ENCODE peak calls at places on chromosomes 6 and 20, in ten cellular contexts. W is CD4-positive, alpha-beta T cell; U is tibial nerve; Z is psoas muscle; Y is CD4-positive, alpha-beta memory T cell; Q is ascending aorta; N is Peyer's patch; J is ovary; T is testis; A is astrocyte. B is an unnamed sample. For H3K27me3, the result is how much of the 10 kb centered on the place peaks cover.

GRCh38 chr20:19269737-19270325 is 57.4 kb downstream of the SLC24A3 start:
- DNase-seq in U (no peak), T (no peak), Z (no peak), Y (no peak), J (no peak), A (peak), W (no peak), N (no peak), Q (no peak), B (no peak)

GRCh38 chr6:47690791-47691190 is 7.6 kb upstream of the ADGRF4 start:
- DNase-seq in Q (no peak), Z (no peak), A (no peak), T (no peak), U (no peak), W (no peak), J (no peak), N (no peak), Y (no peak), B (no peak)

GRCh38 chr6:87444362-87444761 is 28.4 kb upstream of the SLC35A1 start:
- DNase-seq in T (no peak), N (no peak), W (no peak), Z (no peak), J (no peak), A (no peak), Q (no peak), U (no peak), Y (no peak), B (no peak)

GRCh38 chr6:16551466-16551865 is 209.8 kb downstream of the ATXN1 start:
- DNase-seq in Z (no peak), Q (no peak), Y (no peak), A (no peak), J (no peak), U (no peak), T (no peak), N (no peak), W (no peak), B (no peak)

GRCh38 chr6:165515963-165516624 is 146.9 kb downstream of the PDE10A start:
- DNase-seq in Z (no peak), T (no peak), A (peak), U (no peak), J (no peak), W (no peak), Y (no peak), N (no peak), Q (no peak), B (no peak)

GRCh38 chr6:145148392-145149175 is 586.7 kb downstream of the EPM2A start:
- DNase-seq in Q (no peak), W (no peak), N (no peak), A (peak), U (no peak), Z (peak), T (no peak), Y (no peak), J (no peak), B (peak)

GRCh38 chr6:6629416-6629815 is 40.9 kb downstream of the LY86 start:
- DNase-seq in W (no peak), U (no peak), Q (no peak), J (no peak), Z (no peak), T (no peak), A (no peak), N (no peak), Y (no peak), B (no peak)

GRCh38 chr6:14055541-14055940 is 62.0 kb upstream of the CD83 start:
- DNase-seq in U (no peak), Y (no peak), J (no peak), W (no peak), Q (no peak), T (no peak), Z (no peak), A (no peak), N (no peak), B (no peak)

GRCh38 chr20:33079267-33079666 is at the start of gene BPIFB4:
- DNase-seq in U (no peak), Z (no peak), T (no peak), Y (no peak), W (no peak), J (no peak), N (no peak), A (peak), Q (no peak), B (no peak)

GRCh38 chr6:158046201-158047119 is 64.8 kb downstream of the SYNJ2 start:
- DNase-seq in T (no peak), Q (no peak), U (no peak), W (no peak), Y (no peak), Z (no peak), N (no peak), J (no peak), A (no peak), B (no peak)

GRCh38 chr6:137697267-137697938 is 169.7 kb upstream of the TNFAIP3 start:
- DNase-seq in N (no peak), Y (no peak), U (no peak), J (no peak), T (no peak), Q (no peak), W (no peak), A (peak), Z (no peak), B (peak)

GRCh38 chr20:10708342-10709185 is 34.8 kb upstream of the JAG1 start:
- DNase-seq in Q (no peak), J (no peak), N (no peak), A (peak), U (no peak), Z (no peak), Y (no peak), T (no peak), W (no peak), B (no peak)

GRCh38 chr6:35474978-35475570 is 6.9 kb downstream of the RPL10A start:
- DNase-seq in T (no peak), W (no peak), Q (no peak), U (no peak), Y (no peak), Z (no peak), N (no peak), A (no peak), J (no peak), B (no peak)

GRCh38 chr20:49766979-49767419 is 45.6 kb upstream of the SLC9A8 start:
- DNase-seq in Y (no peak), U (no peak), Z (no peak), J (no peak), N (no peak), Q (no peak), W (no peak), A (no peak), T (no peak), B (no peak)

GRCh38 chr6:124319410-124319809 is 515.7 kb downstream of the NKAIN2 start:
- DNase-seq in N (no peak), T (no peak), U (no peak), Y (no peak), J (no peak), Q (no peak), A (no peak), W (no peak), Z (no peak), B (no peak)

GRCh38 chr20:48606841-48607543 is 220.8 kb downstream of the PREX1 start:
- DNase-seq in N (peak), W (no peak), Y (no peak), U (peak), T (no peak), Q (no peak), A (no peak), J (no peak), Z (no peak), B (peak)

GRCh38 chr6:117441824-117442264 is 16.1 kb upstream of the ROS1 start:
- DNase-seq in A (peak), N (no peak), T (no peak), Y (no peak), U (no peak), Q (no peak), W (no peak), Z (no peak), J (no peak), B (peak)

GRCh38 chr6:108944707-108945685 is 96.8 kb downstream of the ARMC2 start:
- DNase-seq in T (peak), U (no peak), A (peak), N (no peak), W (no peak), Z (peak), Q (no peak), J (peak), Y (no peak), B (no peak)

GRCh38 chr20:63156221-63156671 is 59.7 kb downstream of the YTHDF1 start:
- DNase-seq in A (no peak), N (no peak), W (no peak), Z (peak), Y (no peak), J (peak), Q (no peak), T (no peak), U (no peak), B (peak)

GRCh38 chr6:18362058-18362561 is 25.0 kb upstream of the RNF144B start:
- DNase-seq in Q (no peak), U (no peak), J (no peak), N (no peak), A (peak), Z (no peak), W (no peak), T (no peak), Y (no peak), B (no peak)

GRCh38 chr6:122838060-122838780 is 49.2 kb downstream of the SMPDL3A start:
- DNase-seq in W (no peak), N (no peak), J (no peak), T (no peak), Z (no peak), U (no peak), Y (no peak), A (peak), Q (no peak), B (peak)

GRCh38 chr20:53737404-53738038 is 143.9 kb upstream of the ZNF217 start:
- DNase-seq in W (no peak), U (no peak), Z (no peak), A (peak), Y (no peak), J (no peak), T (no peak), N (no peak), Q (no peak), B (no peak)

GRCh38 chr6:143127941-143128340 is 67.3 kb downstream of the AIG1 start:
- DNase-seq in U (no peak), N (no peak), W (no peak), T (no peak), A (no peak), Z (no peak), J (no peak), Y (no peak), Q (no peak), B (no peak)

GRCh38 chr20:31818376-31818908 is 714 bp upstream of the MYLK2 start:
- DNase-seq in Y (no peak), Z (no peak), T (no peak), J (no peak), U (no peak), N (no peak), A (no peak), Q (no peak), W (no peak), B (no peak)

GRCh38 chr20:44650777-44651493 is 564 bp downstream of the ADA start:
- DNase-seq in Z (peak), A (no peak), Q (no peak), W (peak), U (no peak), Y (peak), N (no peak), J (peak), T (no peak), B (no peak)

GRCh38 chr20:19974621-19975435 is 42.3 kb upstream of the NAA20 start:
- DNase-seq in Y (no peak), W (no peak), A (peak), Q (peak), Z (peak), T (peak), U (peak), J (peak), N (peak), B (peak)

GRCh38 chr6:25327372-25327771 is 48.2 kb downstream of the CARMIL1 start:
- DNase-seq in Z (no peak), Q (no peak), T (no peak), A (no peak), J (no peak), U (no peak), W (no peak), N (no peak), Y (no peak), B (no peak)

GRCh38 chr6:30881987-30882763 is 2.1 kb upstream of the DDR1 start:
- DNase-seq in A (peak), J (peak), T (no peak), N (peak), U (no peak), Y (no peak), Z (no peak), Q (no peak), W (no peak), B (no peak)

GRCh38 chr6:136593748-136594490 is 43.7 kb upstream of the MAP7 start:
- DNase-seq in Q (no peak), Y (peak), A (peak), T (no peak), N (no peak), J (no peak), U (no peak), W (no peak), Z (no peak), B (peak)

GRCh38 chr6:157768304-157768703 is 54.7 kb upstream of the SNX9 start:
- DNase-seq in Q (no peak), U (no peak), A (no peak), N (no peak), J (no peak), Y (no peak), Z (no peak), W (no peak), T (no peak), B (no peak)

DNA sequence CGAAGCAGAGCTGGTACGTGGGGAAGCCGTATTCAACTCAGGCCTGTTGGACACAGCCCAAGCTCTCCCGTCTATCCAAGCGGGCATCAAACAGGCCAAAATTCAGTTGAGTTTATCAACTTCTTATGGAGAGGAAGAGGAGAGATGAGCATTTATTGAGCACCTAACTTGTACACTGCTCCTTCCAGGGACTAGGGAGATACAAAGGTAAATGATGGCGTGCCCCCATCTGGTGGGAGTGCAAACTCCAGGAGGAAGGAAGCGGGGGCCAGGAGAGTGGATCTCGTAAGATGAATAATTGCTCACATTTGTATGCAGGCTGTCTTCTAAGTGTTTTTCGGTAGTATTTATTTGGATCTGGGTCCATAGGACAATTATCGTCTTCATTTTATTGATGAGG is 146.6 kb downstream of the SOBP start:
- DNase-seq in Q (no peak), A (no peak), U (no peak), Z (no peak), T (no peak), Y (no peak), N (no peak), J (no peak), W (no peak), B (no peak)
- H3K27me3 ChIP-seq in Q (under half), A (under half), U (under half), Z (under half), T (under half), Y (under half), N (under half), J (under half), W (under half), B (under half)

GRCh38 chr6:28206527-28207243 is 18.4 kb upstream of the ZSCAN9 start:
- DNase-seq in Z (no peak), J (no peak), A (no peak), T (no peak), W (no peak), N (no peak), U (no peak), Q (no peak), Y (no peak), B (no peak)
- H3K27me3 ChIP-seq in Z (under half), J (under half), A (half or more), T (under half), W (half or more), N (under half), U (half or more), Q (under half), Y (under half), B (under half)

GRCh38 chr6:34005845-34006644 is 139.8 kb downstream of the GRM4 start:
- DNase-seq in J (no peak), U (no peak), Y (no peak), W (no peak), N (peak), Q (no peak), Z (no peak), T (no peak), A (no peak), B (no peak)
- H3K27me3 ChIP-seq in J (under half), U (under half), Y (under half), W (under half), N (under half), Q (under half), Z (under half), T (under half), A (under half), B (under half)

GRCh38 chr6:135267085-135267484 is 86.0 kb downstream of the MYB start:
- DNase-seq in Y (no peak), A (no peak), Q (no peak), J (no peak), N (no peak), W (no peak), T (no peak), U (no peak), Z (no peak), B (peak)
- H3K27me3 ChIP-seq in Y (under half), A (under half), Q (under half), J (under half), N (under half), W (under half), T (under half), U (under half), Z (under half), B (under half)

DNA sequence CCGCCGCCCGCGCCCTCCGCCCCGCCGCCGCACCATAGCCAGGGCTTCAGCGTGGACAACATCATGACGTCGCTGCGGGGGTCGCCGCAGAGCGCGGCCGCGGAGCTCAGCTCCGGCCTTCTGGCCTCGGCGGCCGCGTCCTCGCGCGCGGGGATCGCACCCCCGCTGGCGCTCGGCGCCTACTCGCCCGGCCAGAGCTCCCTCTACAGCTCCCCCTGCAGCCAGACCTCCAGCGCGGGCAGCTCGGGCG is 1.5 kb downstream of the FOXC1 start:
- DNase-seq in U (no peak), W (no peak), J (no peak), Q (no peak), Y (no peak), N (no peak), T (no peak), Z (no peak), A (no peak), B (peak)
- H3K27me3 ChIP-seq in U (half or more), W (half or more), J (under half), Q (under half), Y (half or more), N (under half), T (under half), Z (under half), A (under half), B (under half)

GRCh38 chr20:51220293-51220706 is 197.4 kb upstream of the KCNG1 start:
- DNase-seq in A (no peak), Y (peak), Q (no peak), T (peak), N (peak), U (no peak), J (no peak), Z (peak), W (peak), B (no peak)
- H3K27me3 ChIP-seq in A (under half), Y (under half), Q (under half), T (under half), N (under half), U (under half), J (under half), Z (under half), W (under half), B (under half)

GRCh38 chr20:58308290-58308679 is 1.2 kb upstream of the RAB22A start:
- DNase-seq in N (no peak), Q (no peak), Z (no peak), U (no peak), J (no peak), W (peak), T (no peak), A (no peak), Y (peak), B (no peak)
- H3K27me3 ChIP-seq in N (under half), Q (under half), Z (under half), U (under half), J (under half), W (under half), T (under half), A (under half), Y (under half), B (under half)

GRCh38 chr20:61848851-61849250 is 216.8 kb downstream of the TAF4 start:
- DNase-seq in Y (no peak), N (no peak), A (no peak), T (no peak), U (no peak), W (no peak), J (no peak), Q (no peak), Z (no peak), B (no peak)
- H3K27me3 ChIP-seq in Y (under half), N (under half), A (under half), T (under half), U (under half), W (under half), J (under half), Q (under half), Z (under half), B (under half)

GRCh38 chr6:105164418-105164817 is 15.4 kb downstream of the POPDC3 start:
- DNase-seq in U (no peak), J (no peak), Z (peak), N (no peak), Q (no peak), W (no peak), Y (no peak), A (peak), T (no peak), B (no peak)
- H3K27me3 ChIP-seq in U (under half), J (under half), Z (under half), N (under half), Q (under half), W (under half), Y (under half), A (under half), T (under half), B (under half)

B was measured in Caco-2.